ENCODE peak calls at places on chromosomes 3 and 15, in six cellular contexts. One of them, this sample, is unnamed.

GRCh38 chr15:45155739-45156138 is 25.9 kb downstream of the DUOX1 start:
- DNase-seq in AG09309: no peak
- DNase-seq in tibial artery: no peak
- DNase-seq in neural crest cell: no peak
- DNase-seq in mucosa of descending colon: no peak
- DNase-seq in hepatocyte: no peak
- DNase-seq in this sample: no peak

GRCh38 chr3:85170646-85171045 is 211.9 kb downstream of the CADM2 start:
- DNase-seq in mucosa of descending colon: no peak
- DNase-seq in neural crest cell: no peak
- DNase-seq in AG09309: no peak
- DNase-seq in tibial artery: no peak
- DNase-seq in hepatocyte: no peak
- DNase-seq in this sample: no peak

GRCh38 chr15:40055576-40056293 is 16.8 kb upstream of the SRP14 start:
- DNase-seq in tibial artery: no peak
- DNase-seq in neural crest cell: no peak
- DNase-seq in hepatocyte: no peak
- DNase-seq in AG09309: no peak
- DNase-seq in mucosa of descending colon: peak; percentile 52
- DNase-seq in this sample: no peak

GRCh38 chr15:66851226-66852063 is 149.4 kb downstream of the SMAD6 start:
- DNase-seq in neural crest cell: peak; percentile 88
- DNase-seq in tibial artery: peak; percentile 88
- DNase-seq in mucosa of descending colon: peak; percentile 89
- DNase-seq in AG09309: peak; percentile 76
- DNase-seq in hepatocyte: peak; percentile 95
- DNase-seq in this sample: peak; percentile 88

GRCh38 chr3:185473290-185473815 is 25.5 kb downstream of the TMEM41A start:
- DNase-seq in neural crest cell: no peak
- DNase-seq in mucosa of descending colon: no peak
- DNase-seq in AG09309: no peak
- DNase-seq in hepatocyte: no peak
- DNase-seq in tibial artery: no peak
- DNase-seq in this sample: no peak

GRCh38 chr3:23723930-23724329 is 81.8 kb upstream of the UBE2E1 start:
- DNase-seq in mucosa of descending colon: no peak
- DNase-seq in hepatocyte: no peak
- DNase-seq in AG09309: no peak
- DNase-seq in neural crest cell: no peak
- DNase-seq in tibial artery: no peak
- DNase-seq in this sample: no peak

GRCh38 chr3:13574798-13575451 is 26.0 kb downstream of the FBLN2 start:
- DNase-seq in tibial artery: no peak
- DNase-seq in mucosa of descending colon: peak; percentile 39
- DNase-seq in neural crest cell: no peak
- DNase-seq in hepatocyte: peak; percentile 62
- DNase-seq in AG09309: no peak
- DNase-seq in this sample: no peak

GRCh38 chr15:85757073-85757938 is 37.4 kb downstream of the KLHL25 start:
- DNase-seq in mucosa of descending colon: no peak
- DNase-seq in AG09309: no peak
- DNase-seq in neural crest cell: no peak
- DNase-seq in hepatocyte: no peak
- DNase-seq in tibial artery: no peak
- DNase-seq in this sample: no peak

DNA sequence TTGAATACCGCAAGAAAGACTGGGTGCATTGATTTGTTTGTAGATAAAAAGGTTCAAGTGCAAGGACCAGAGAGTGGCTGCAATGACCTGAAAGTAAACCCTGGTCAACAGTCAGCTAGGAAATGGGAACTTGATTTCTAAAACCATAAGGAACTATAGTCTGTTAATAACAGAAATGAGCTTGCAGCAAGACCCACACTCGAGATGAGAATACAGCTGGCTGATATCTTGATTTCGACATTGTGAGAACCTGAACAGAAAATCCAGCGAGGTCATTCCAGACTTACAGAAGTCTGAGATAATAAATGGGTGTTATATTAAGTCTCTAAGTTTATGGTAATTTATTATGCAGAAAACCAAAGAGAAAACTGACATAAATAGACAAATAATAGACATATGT is 177.3 kb downstream of the NFKBIZ start:
- DNase-seq in hepatocyte: no peak
- DNase-seq in neural crest cell: no peak
- DNase-seq in mucosa of descending colon: no peak
- DNase-seq in tibial artery: no peak
- DNase-seq in AG09309: no peak
- DNase-seq in this sample: no peak
- TF ChIP-seq CTCF in hepatocyte: no peak
- TF ChIP-seq CTCF in neural crest cell: no peak
- TF ChIP-seq CTCF in mucosa of descending colon: no peak
- TF ChIP-seq CTCF in tibial artery: no peak
- TF ChIP-seq CTCF in AG09309: no peak
- TF ChIP-seq CTCF in this sample: no peak

GRCh38 chr3:17235311-17235710 is 350.6 kb downstream of the PLCL2 start:
- DNase-seq in tibial artery: no peak
- DNase-seq in mucosa of descending colon: no peak
- DNase-seq in AG09309: no peak
- DNase-seq in hepatocyte: no peak
- DNase-seq in neural crest cell: no peak
- DNase-seq in this sample: no peak

GRCh38 chr3:17234382-17234781 is 349.6 kb downstream of the PLCL2 start:
- DNase-seq in hepatocyte: no peak
- DNase-seq in AG09309: no peak
- DNase-seq in mucosa of descending colon: no peak
- DNase-seq in neural crest cell: no peak
- DNase-seq in tibial artery: no peak
- DNase-seq in this sample: no peak

GRCh38 chr3:17231537-17232261 is 346.9 kb downstream of the PLCL2 start:
- DNase-seq in tibial artery: no peak
- DNase-seq in mucosa of descending colon: no peak
- DNase-seq in hepatocyte: peak; percentile 6
- DNase-seq in neural crest cell: no peak
- DNase-seq in AG09309: no peak
- DNase-seq in this sample: no peak

GRCh38 chr3:17232442-17232841 is 347.7 kb downstream of the PLCL2 start:
- DNase-seq in hepatocyte: no peak
- DNase-seq in tibial artery: no peak
- DNase-seq in neural crest cell: no peak
- DNase-seq in mucosa of descending colon: no peak
- DNase-seq in AG09309: no peak
- DNase-seq in this sample: no peak

GRCh38 chr3:17233398-17233800 is 348.6 kb downstream of the PLCL2 start:
- DNase-seq in neural crest cell: peak; percentile 14
- DNase-seq in mucosa of descending colon: no peak
- DNase-seq in hepatocyte: peak; percentile 65
- DNase-seq in tibial artery: no peak
- DNase-seq in AG09309: peak; percentile 20
- DNase-seq in this sample: peak; percentile 35
- TF ChIP-seq CTCF in neural crest cell: peak; percentile 77
- TF ChIP-seq CTCF in mucosa of descending colon: peak; percentile 41
- TF ChIP-seq CTCF in hepatocyte: peak; percentile 76
- TF ChIP-seq CTCF in tibial artery: peak; percentile 71
- TF ChIP-seq CTCF in AG09309: peak; percentile 66
- TF ChIP-seq CTCF in this sample: peak; percentile 78

GRCh38 chr3:115916866-115917265 is 293.6 kb downstream of the GAP43 start:
- DNase-seq in hepatocyte: no peak
- DNase-seq in tibial artery: no peak
- DNase-seq in neural crest cell: no peak
- DNase-seq in AG09309: no peak
- DNase-seq in mucosa of descending colon: no peak
- DNase-seq in this sample: no peak

GRCh38 chr3:115927210-115927609 is 303.9 kb downstream of the GAP43 start:
- DNase-seq in neural crest cell: no peak
- DNase-seq in hepatocyte: no peak
- DNase-seq in mucosa of descending colon: no peak
- DNase-seq in tibial artery: no peak
- DNase-seq in AG09309: no peak
- DNase-seq in this sample: no peak

GRCh38 chr3:115918900-115919299 is 295.6 kb downstream of the GAP43 start:
- DNase-seq in tibial artery: no peak
- DNase-seq in mucosa of descending colon: no peak
- DNase-seq in AG09309: no peak
- DNase-seq in neural crest cell: no peak
- DNase-seq in hepatocyte: no peak
- DNase-seq in this sample: no peak

GRCh38 chr3:115921711-115922110 is 298.4 kb downstream of the GAP43 start:
- DNase-seq in mucosa of descending colon: no peak
- DNase-seq in hepatocyte: no peak
- DNase-seq in neural crest cell: no peak
- DNase-seq in tibial artery: no peak
- DNase-seq in AG09309: no peak
- DNase-seq in this sample: no peak

DNA sequence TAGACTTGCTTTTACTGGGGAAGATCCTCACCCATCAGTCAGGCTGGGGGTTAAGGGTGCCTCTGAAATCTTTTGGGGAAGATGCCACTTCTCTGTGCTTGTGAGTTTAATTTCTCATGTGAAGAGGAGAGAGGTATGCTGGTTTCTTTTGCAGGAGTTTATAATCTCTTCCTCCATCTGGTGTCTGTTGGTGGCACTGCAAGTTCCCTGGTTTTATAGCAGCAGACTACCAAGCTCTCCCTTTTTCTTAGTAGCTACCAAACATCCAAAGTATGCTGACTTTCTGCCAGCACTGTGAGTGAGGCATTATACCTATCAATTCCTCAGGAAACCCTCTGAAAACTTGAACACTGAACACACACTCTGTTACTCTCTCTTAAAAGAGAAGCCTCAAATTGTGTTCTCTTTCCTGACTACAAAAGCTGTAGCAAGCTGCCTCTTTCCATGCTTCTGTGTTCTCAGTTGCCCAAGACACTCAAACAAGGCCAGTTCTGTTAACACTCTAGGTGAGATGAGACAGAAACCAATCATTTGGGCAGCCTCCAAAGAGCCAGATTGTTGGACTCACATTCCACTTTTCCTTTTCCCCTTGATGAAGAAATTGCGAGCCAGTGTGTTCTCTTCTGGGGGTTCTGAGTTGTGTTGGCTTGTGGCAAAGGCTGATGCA is 299.5 kb downstream of the GAP43 start:
- DNase-seq in hepatocyte: peak; percentile 22
- DNase-seq in AG09309: peak; percentile 4
- DNase-seq in mucosa of descending colon: no peak
- DNase-seq in neural crest cell: peak; percentile 22
- DNase-seq in tibial artery: no peak
- DNase-seq in this sample: peak; percentile 22
- TF ChIP-seq CTCF in hepatocyte: peak; percentile 41
- TF ChIP-seq CTCF in AG09309: peak; percentile 57
- TF ChIP-seq CTCF in mucosa of descending colon: no peak
- TF ChIP-seq CTCF in neural crest cell: peak; percentile 62
- TF ChIP-seq CTCF in tibial artery: no peak
- TF ChIP-seq CTCF in this sample: peak; percentile 50

DNA sequence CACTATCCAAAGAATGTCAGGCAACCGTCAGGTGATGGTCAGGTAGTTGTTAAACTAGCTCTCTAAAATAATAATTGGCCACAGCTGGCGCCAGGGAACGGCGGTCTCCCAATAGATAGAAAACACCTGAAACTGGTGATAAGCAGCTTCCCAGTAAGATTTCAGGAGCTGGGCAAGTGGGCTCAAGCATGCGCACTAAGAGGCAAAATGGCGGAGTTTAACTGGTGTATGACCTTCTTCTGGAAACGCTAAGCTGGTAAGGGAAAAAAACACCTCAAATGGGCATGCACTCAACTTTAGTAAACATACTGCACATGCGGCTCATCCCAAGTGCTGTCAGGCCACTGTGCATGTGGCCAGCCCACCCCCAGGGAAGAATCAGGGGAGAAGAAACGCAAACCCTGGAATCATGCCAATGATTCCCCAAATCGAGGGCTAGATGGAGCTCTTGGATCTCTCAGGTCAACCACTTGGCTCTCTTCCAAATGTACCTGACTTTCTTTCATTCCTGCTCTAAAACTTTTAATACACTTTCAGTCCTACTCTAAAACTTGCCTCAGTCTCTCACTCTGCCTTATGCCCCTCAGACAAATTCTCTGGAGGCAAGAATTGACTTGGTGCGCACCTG is 195.0 kb downstream of the ZNF621 start:
- DNase-seq in mucosa of descending colon: no peak
- DNase-seq in tibial artery: no peak
- DNase-seq in hepatocyte: peak; percentile 80
- DNase-seq in AG09309: no peak
- DNase-seq in neural crest cell: no peak
- DNase-seq in this sample: peak; percentile 10
- TF ChIP-seq CTCF in mucosa of descending colon: no peak
- TF ChIP-seq CTCF in tibial artery: peak; percentile 36
- TF ChIP-seq CTCF in hepatocyte: peak; percentile 38
- TF ChIP-seq CTCF in AG09309: no peak
- TF ChIP-seq CTCF in neural crest cell: no peak
- TF ChIP-seq CTCF in this sample: no peak

This sample was measured in endothelial cell.